ENCODE peak calls at places on chromosomes 1 and 21, in five cellular contexts. E is Panc1, I is fibroblast of the aortic adventitia, O is fibroblast of mammary gland, D is transverse colon. U is an unnamed sample.

GRCh38 chr21:33293811-33294216 is 27.6 kb downstream of the IL10RB start:
- DNase-seq in E (no peak), I (no peak), O (no peak), D (no peak), U (no peak)

GRCh38 chr1:18412882-18413353 is 67.8 kb upstream of the KLHDC7A start:
- DNase-seq in E (no peak), I (no peak), O (no peak), D (no peak), U (no peak)

GRCh38 chr1:20867062-20867461 is 80.0 kb upstream of the HP1BP3 start:
- DNase-seq in E (no peak), I (no peak), O (no peak), D (no peak), U (no peak)

GRCh38 chr1:52645261-52645660 is 12.3 kb downstream of the SHISAL2A start:
- DNase-seq in E (no peak), I (no peak), O (no peak), D (no peak), U (no peak)

GRCh38 chr1:79259390-79260336 is 253.1 kb upstream of the ADGRL4 start:
- DNase-seq in E (no peak), I (peak), O (peak), D (no peak), U (peak)

GRCh38 chr1:40399984-40400704 is 26.6 kb downstream of the SMAP2 start:
- DNase-seq in E (no peak), I (no peak), O (no peak), D (no peak), U (no peak)

GRCh38 chr1:88851303-88852063 is 39.9 kb downstream of the GTF2B start:
- DNase-seq in E (no peak), I (no peak), O (no peak), D (no peak), U (no peak)

GRCh38 chr1:232627645-232628334 is 2.1 kb downstream of the SIPA1L2 start:
- DNase-seq in E (no peak), I (peak), O (peak), D (no peak), U (peak)

GRCh38 chr1:178908358-178908757 is 37.5 kb upstream of the ANGPTL1 start:
- DNase-seq in E (no peak), I (peak), O (peak), D (no peak), U (peak)

GRCh38 chr21:16162953-16163352 is 433.2 kb downstream of the USP25 start:
- DNase-seq in E (no peak), I (no peak), O (no peak), D (no peak), U (no peak)

GRCh38 chr21:16159971-16160350 is 430.2 kb downstream of the USP25 start:
- DNase-seq in E (no peak), I (no peak), O (no peak), D (no peak), U (no peak)

GRCh38 chr21:16154961-16155360 is 425.2 kb downstream of the USP25 start:
- DNase-seq in E (no peak), I (no peak), O (no peak), D (no peak), U (no peak)

GRCh38 chr21:16156841-16157240 is 427.1 kb downstream of the USP25 start:
- DNase-seq in E (no peak), I (no peak), O (no peak), D (no peak), U (no peak)

GRCh38 chr21:16159213-16159970 is 429.6 kb downstream of the USP25 start:
- DNase-seq in E (no peak), I (no peak), O (peak), D (no peak), U (peak)
- H3K4me3 ChIP-seq in E (no peak), I (no peak), O (no peak), D (no peak), U (no peak)

DNA sequence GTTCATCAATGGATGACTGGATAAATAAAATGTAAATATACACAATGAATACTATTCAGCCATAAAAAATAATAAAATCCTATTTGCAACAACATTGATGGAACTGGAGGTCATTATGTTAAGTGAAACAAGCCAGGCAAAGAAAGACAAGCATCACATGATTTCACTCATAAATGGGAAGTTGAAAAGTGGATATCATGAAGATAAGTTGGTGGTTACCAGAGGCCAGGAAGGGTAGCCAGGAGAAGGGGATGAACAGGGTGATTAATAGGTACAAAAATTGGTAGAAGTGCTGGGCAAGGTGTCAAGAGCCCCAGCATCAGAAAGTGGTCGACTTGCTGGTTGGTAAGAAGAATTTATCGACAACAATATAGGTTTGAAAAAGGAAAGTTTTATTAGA is 1.3 kb upstream of the PARK7 start:
- DNase-seq in E (no peak), I (no peak), O (no peak), D (no peak), U (no peak)
- H3K4me3 ChIP-seq in E (no peak), I (no peak), O (no peak), D (no peak), U (no peak)

DNA sequence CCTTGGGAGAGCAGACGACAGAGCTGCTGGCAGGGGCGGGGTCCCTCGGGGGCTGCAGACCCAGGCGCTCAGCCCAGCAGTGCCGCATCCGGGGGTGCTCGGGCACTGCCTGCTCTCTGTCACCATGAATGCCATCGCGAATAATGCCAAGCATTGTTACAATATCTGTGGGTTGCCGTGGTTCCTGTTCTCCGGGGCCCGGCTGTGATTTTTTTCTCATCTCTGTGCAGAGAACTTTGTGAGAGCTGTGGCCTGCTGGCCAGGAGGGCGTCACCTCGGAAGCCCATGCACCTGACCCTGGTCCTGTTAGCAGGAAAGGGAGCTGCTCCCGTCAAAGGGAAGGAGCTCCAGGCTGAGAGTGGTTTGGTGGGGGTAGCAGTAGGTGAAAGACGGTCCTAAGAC is 70.4 kb downstream of the PRDM16 start:
- DNase-seq in E (no peak), I (no peak), O (no peak), D (no peak), U (no peak)
- H3K4me3 ChIP-seq in E (no peak), I (no peak), O (no peak), D (no peak), U (no peak)

DNA sequence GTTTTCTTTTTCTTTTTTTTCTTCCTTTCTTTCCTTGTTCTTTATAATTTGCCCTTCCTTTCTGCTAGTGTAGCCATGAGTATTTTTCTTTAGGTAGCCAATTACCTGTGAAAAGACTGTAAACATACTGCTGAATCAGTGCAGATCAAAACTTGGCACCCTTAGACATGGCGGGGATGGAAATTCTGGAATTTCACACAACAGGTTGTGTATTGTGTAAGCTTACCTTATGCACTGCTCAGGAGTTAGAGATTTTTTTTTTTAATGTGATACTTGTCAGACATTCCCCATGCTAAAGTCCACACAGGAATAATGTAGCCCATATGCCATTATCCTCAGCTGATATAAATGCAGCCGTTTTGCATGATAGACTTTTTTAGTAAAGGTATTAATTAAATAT is 1.8 kb downstream of the CEPT1 start:
- DNase-seq in E (no peak), I (no peak), O (no peak), D (no peak), U (no peak)
- H3K4me3 ChIP-seq in E (no peak), I (peak), O (no peak), D (peak), U (no peak)

GRCh38 chr1:115828101-115829022 is 12.6 kb downstream of the NHLH2 start:
- DNase-seq in E (no peak), I (no peak), O (peak), D (no peak), U (no peak)
- H3K4me3 ChIP-seq in E (peak), I (peak), O (peak), D (peak), U (peak)

GRCh38 chr1:19689131-19689757 is 24.6 kb downstream of the HTR6 start:
- DNase-seq in E (no peak), I (no peak), O (no peak), D (no peak), U (no peak)

GRCh38 chr1:19688041-19688842 is 23.6 kb downstream of the HTR6 start:
- DNase-seq in E (no peak), I (no peak), O (no peak), D (no peak), U (no peak)

GRCh38 chr1:19689856-19690255 is 25.2 kb downstream of the HTR6 start:
- DNase-seq in E (no peak), I (no peak), O (no peak), D (no peak), U (no peak)

GRCh38 chr1:19685994-19686393 is 21.3 kb downstream of the HTR6 start:
- DNase-seq in E (no peak), I (no peak), O (no peak), D (no peak), U (no peak)

DNA sequence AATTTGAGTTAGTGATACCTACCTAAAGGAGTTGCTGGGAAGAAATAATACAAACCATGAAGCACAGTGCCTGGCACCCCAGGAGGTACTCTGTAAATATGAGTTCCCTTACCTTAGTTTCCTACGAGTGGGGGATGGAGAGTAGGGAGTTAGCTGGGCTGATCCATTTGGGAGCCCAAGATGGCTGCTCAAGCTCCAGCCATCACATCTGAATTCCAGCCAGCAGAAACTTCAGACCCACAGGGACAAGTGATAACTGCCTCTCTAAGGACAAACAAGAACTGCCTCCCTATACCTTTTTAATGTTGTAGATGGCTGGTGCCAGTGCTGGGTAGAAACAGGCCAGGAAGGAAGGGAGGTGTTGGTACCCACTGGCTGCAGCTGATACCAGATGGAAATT is 22.7 kb downstream of the HTR6 start:
- DNase-seq in E (no peak), I (no peak), O (no peak), D (no peak), U (no peak)
- H3K4me3 ChIP-seq in E (no peak), I (no peak), O (no peak), D (no peak), U (no peak)

GRCh38 chr1:145720556-145720877 is 1.2 kb downstream of the CD160 start:
- DNase-seq in E (peak), I (peak), O (peak), D (no peak), U (peak)

GRCh38 chr1:145719230-145720079 is at the start of gene CD160:
- DNase-seq in E (no peak), I (no peak), O (no peak), D (no peak), U (no peak)

GRCh38 chr1:145716641-145717061 is 2.6 kb upstream of the CD160 start:
- DNase-seq in E (no peak), I (no peak), O (no peak), D (no peak), U (peak)

GRCh38 chr1:145717833-145718232 is 1.5 kb upstream of the CD160 start:
- DNase-seq in E (no peak), I (no peak), O (no peak), D (no peak), U (no peak)

DNA sequence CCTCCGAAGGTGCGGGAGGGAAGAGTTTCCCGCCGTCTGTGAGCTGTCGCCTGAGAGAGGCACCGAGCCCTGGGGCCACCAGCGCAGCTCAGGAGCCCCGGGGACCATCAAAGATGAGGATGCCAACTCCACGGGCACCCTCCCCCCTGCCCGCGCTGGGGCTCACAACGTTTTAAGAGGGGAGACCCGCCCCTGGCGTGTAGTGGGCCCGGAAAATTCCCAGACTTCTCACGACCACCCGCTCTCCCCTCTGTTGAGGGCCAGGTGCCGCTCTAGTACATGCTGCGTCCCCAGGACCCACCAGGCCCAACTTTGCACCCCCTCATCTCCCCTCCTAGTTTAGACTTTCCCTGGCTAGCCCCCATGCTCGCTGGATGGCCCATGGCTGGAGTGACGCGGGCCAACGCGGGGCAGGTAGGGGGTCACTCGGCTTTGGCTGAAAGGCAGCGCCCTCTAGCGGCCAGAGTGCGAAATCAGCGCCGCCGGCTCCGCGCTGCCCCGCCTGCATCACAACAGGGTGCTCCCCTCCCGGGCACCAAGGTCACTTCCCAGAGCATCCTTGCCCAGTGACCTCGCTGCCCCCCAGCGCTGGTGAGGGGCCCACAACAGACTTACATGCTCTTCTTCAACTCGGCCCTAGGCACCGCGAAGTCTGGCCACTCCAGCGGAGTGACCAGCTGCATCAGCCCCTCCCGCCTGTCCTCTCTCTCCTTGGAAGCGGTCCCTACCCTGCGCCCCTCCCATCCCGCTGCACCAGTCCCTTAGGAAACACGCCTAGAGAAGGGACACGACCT is 1.8 kb downstream of the CD160 start:
- DNase-seq in E (no peak), I (peak), O (peak), D (peak), U (peak)
- H3K4me3 ChIP-seq in E (peak), I (peak), O (peak), D (peak), U (peak)

GRCh38 chr1:25998075-25998761 is 355 bp upstream of the PAFAH2 start:
- DNase-seq in E (peak), I (peak), O (peak), D (peak), U (peak)

GRCh38 chr1:25999419-25999818 is 1.6 kb upstream of the PAFAH2 start:
- DNase-seq in E (no peak), I (no peak), O (no peak), D (no peak), U (no peak)

GRCh38 chr1:25994402-25994801 is 3.5 kb downstream of the PAFAH2 start:
- DNase-seq in E (no peak), I (no peak), O (no peak), D (no peak), U (no peak)

GRCh38 chr1:25996966-25997758 is 701 bp downstream of the PAFAH2 start:
- DNase-seq in E (no peak), I (peak), O (peak), D (peak), U (peak)

GRCh38 chr1:25997759-25998074 is at the start of gene PAFAH2:
- DNase-seq in E (no peak), I (no peak), O (no peak), D (no peak), U (no peak)
- H3K4me3 ChIP-seq in E (peak), I (peak), O (peak), D (peak), U (peak)

GRCh38 chr1:24107462-24108225 is 4.3 kb downstream of the MYOM3 start:
- DNase-seq in E (no peak), I (peak), O (peak), D (peak), U (peak)
- H3K4me3 ChIP-seq in E (no peak), I (no peak), O (no peak), D (no peak), U (no peak)

GRCh38 chr1:157580179-157580827 is 17.6 kb downstream of the FCRL4 start:
- DNase-seq in E (peak), I (peak), O (peak), D (peak), U (peak)

GRCh38 chr1:157574836-157575235 is 22.5 kb upstream of the FCRL5 start:
- DNase-seq in E (no peak), I (no peak), O (no peak), D (no peak), U (no peak)

GRCh38 chr1:157577420-157577819 is 20.5 kb downstream of the FCRL4 start:
- DNase-seq in E (no peak), I (no peak), O (no peak), D (no peak), U (no peak)

GRCh38 chr1:157580828-157581210 is 17.1 kb downstream of the FCRL4 start:
- DNase-seq in E (no peak), I (no peak), O (no peak), D (no peak), U (no peak)

DNA sequence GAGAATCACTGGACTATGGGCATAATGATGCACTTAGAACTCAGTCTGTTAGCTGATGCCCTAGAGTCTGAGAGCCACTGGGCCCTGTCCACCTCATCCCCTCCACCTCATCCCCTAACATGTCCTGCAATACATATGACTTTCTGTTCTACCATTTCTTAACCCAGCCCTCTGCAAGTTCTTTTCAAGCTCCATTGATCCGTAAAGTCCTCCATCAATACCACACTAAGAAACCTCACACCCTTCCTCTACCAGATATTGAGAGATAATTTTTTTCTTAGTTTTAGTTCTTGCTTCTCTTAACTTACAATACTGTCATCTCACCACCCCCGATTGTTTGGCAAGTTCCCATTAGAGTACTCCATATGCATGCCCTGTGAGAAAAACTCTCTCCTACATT is 22.1 kb downstream of the FCRL4 start:
- DNase-seq in E (no peak), I (no peak), O (no peak), D (no peak), U (no peak)
- H3K4me3 ChIP-seq in E (no peak), I (no peak), O (no peak), D (no peak), U (no peak)

U was measured in astrocyte of the spinal cord.